ENCODE peak calls at places on chromosomes 7 and 10, in ten cellular contexts. N is colonic mucosa, H is heart right ventricle, O is cardiac muscle cell, I is IMR-90, L is A549, S is astrocyte, J is heart left ventricle, Q is ascending aorta, W is hepatocyte. M is an unnamed sample.

GRCh38 chr7:73487486-73487885 is 34.6 kb downstream of the BAZ1B start:
- DNase-seq in N (no peak), H (no peak), O (no peak), I (peak; percentile 6), L (no peak), S (peak; percentile 4), J (no peak), Q (no peak), W (no peak), M (no peak)

GRCh38 chr10:113566888-113567287 is 14.0 kb downstream of the HABP2 start:
- DNase-seq in N (no peak), H (no peak), O (no peak), I (no peak), L (no peak), S (no peak), J (no peak), Q (no peak), W (no peak), M (no peak)

GRCh38 chr10:35797187-35797586 is 155.1 kb upstream of the FZD8 start:
- DNase-seq in N (no peak), H (no peak), O (no peak), I (peak; percentile 54), L (no peak), S (peak; percentile 56), J (no peak), Q (no peak), W (no peak), M (no peak)

GRCh38 chr10:119502214-119502613 is 40.3 kb downstream of the RGS10 start:
- DNase-seq in N (no peak), H (no peak), O (no peak), I (no peak), L (no peak), S (no peak), J (no peak), Q (no peak), W (no peak), M (no peak)

GRCh38 chr7:139782932-139783331 is 5.1 kb upstream of the HIPK2 start:
- DNase-seq in N (no peak), H (no peak), O (no peak), I (no peak), L (no peak), S (peak; percentile 5), J (no peak), Q (no peak), W (no peak), M (no peak)

GRCh38 chr7:108947521-108947920 is 377.8 kb downstream of the DNAJB9 start:
- DNase-seq in N (no peak), H (no peak), O (no peak), I (no peak), L (no peak), S (no peak), J (no peak), Q (no peak), W (no peak), M (no peak)

GRCh38 chr10:22854935-22855421 is 72.9 kb upstream of the ARMC3 start:
- DNase-seq in N (no peak), H (no peak), O (peak; percentile 39), I (peak; percentile 27), L (no peak), S (peak; percentile 38), J (no peak), Q (no peak), W (peak; percentile 24), M (no peak)

GRCh38 chr10:20369863-20370736 is 527.0 kb downstream of the NEBL start:
- DNase-seq in N (peak; percentile 39), H (no peak), O (no peak), I (no peak), L (no peak), S (no peak), J (no peak), Q (no peak), W (no peak), M (no peak)

GRCh38 chr10:132493756-132494290 is 43.8 kb upstream of the INPP5A start:
- DNase-seq in N (no peak), H (no peak), O (no peak), I (no peak), L (no peak), S (no peak), J (no peak), Q (no peak), W (no peak), M (no peak)

GRCh38 chr7:94190599-94191061 is 186.5 kb upstream of the BET1 start:
- DNase-seq in N (no peak), H (no peak), O (no peak), I (peak; percentile 98), L (no peak), S (peak; percentile 98), J (peak; percentile 12), Q (no peak), W (peak; percentile 50), M (no peak)

GRCh38 chr10:4195214-4195613 is 410.2 kb upstream of the KLF6 start:
- DNase-seq in N (no peak), H (no peak), O (no peak), I (peak; percentile 77), L (peak; percentile 15), S (peak; percentile 49), J (no peak), Q (no peak), W (no peak), M (no peak)

GRCh38 chr10:6580279-6581029 is 378 bp upstream of the PRKCQ start:
- DNase-seq in N (peak; percentile 71), H (peak; percentile 74), O (peak; percentile 91), I (peak; percentile 47), L (peak; percentile 47), S (peak; percentile 38), J (peak; percentile 47), Q (no peak), W (peak; percentile 91), M (no peak)

GRCh38 chr7:7208524-7208923 is 26.2 kb downstream of the C1GALT1 start:
- DNase-seq in N (no peak), H (no peak), O (no peak), I (no peak), L (no peak), S (no peak), J (no peak), Q (no peak), W (no peak), M (no peak)

GRCh38 chr10:87847550-87847949 is 15.8 kb downstream of the KLLN start:
- DNase-seq in N (no peak), H (no peak), O (no peak), I (peak; percentile 60), L (no peak), S (no peak), J (no peak), Q (no peak), W (no peak), M (no peak)

GRCh38 chr10:11154809-11155208 is 137.1 kb downstream of the CELF2 start:
- DNase-seq in N (no peak), H (no peak), O (no peak), I (peak; percentile 53), L (no peak), S (peak; percentile 16), J (no peak), Q (no peak), W (no peak), M (no peak)

GRCh38 chr7:124062171-124062570 is 29.3 kb upstream of the TMEM229A start:
- DNase-seq in N (no peak), H (no peak), O (no peak), I (no peak), L (no peak), S (no peak), J (no peak), Q (no peak), W (no peak), M (no peak)

GRCh38 chr7:135943266-135943889 is 33.8 kb downstream of the MTPN start:
- DNase-seq in N (no peak), H (no peak), O (no peak), I (no peak), L (no peak), S (peak; percentile 31), J (no peak), Q (no peak), W (no peak), M (no peak)

GRCh38 chr10:61635946-61636345 is 26.8 kb upstream of the CABCOCO1 start:
- DNase-seq in N (no peak), H (no peak), O (no peak), I (peak; percentile 76), L (no peak), S (peak; percentile 81), J (no peak), Q (no peak), W (no peak), M (no peak)

GRCh38 chr10:49592726-49593563 is 17.2 kb upstream of the SLC18A3 start:
- DNase-seq in N (peak; percentile 65), H (peak; percentile 47), O (peak; percentile 75), I (peak; percentile 43), L (peak; percentile 79), S (no peak), J (no peak), Q (peak; percentile 63), W (peak; percentile 80), M (peak; percentile 59)

GRCh38 chr10:33680036-33680435 is 345.6 kb upstream of the NRP1 start:
- DNase-seq in N (no peak), H (no peak), O (peak; percentile 59), I (no peak), L (no peak), S (no peak), J (no peak), Q (no peak), W (no peak), M (no peak)

GRCh38 chr7:33107136-33108066 is 1.8 kb downstream of the RP9 start:
- DNase-seq in N (peak; percentile 45), H (no peak), O (peak; percentile 59), I (peak; percentile 67), L (peak; percentile 18), S (peak; percentile 22), J (no peak), Q (no peak), W (peak; percentile 64), M (no peak)

GRCh38 chr10:93206652-93207051 is 133.0 kb downstream of the CYP26A1 start:
- DNase-seq in N (no peak), H (no peak), O (peak; percentile 44), I (no peak), L (no peak), S (no peak), J (no peak), Q (no peak), W (no peak), M (no peak)
- TF ChIP-seq CTCF in N (no peak), H (no peak), O (no peak), I (no peak), L (no peak), S (no peak), J (no peak), Q (no peak), W (no peak), M (no peak)

GRCh38 chr7:3430588-3430987 is 129.5 kb downstream of the SDK1 start:
- DNase-seq in N (no peak), H (no peak), O (peak; percentile 49), I (no peak), L (no peak), S (no peak), J (no peak), Q (no peak), W (no peak), M (no peak)
- H3K4me1 ChIP-seq in N (no peaks in the 10 kb centered on the region), H (no peaks in the 10 kb centered on the region), O (peaks cover 18% of the 10 kb centered on the region), I (peaks cover 1% of the 10 kb centered on the region), L (peaks cover 1% of the 10 kb centered on the region), S (peaks cover 7% of the 10 kb centered on the region), J (no peaks in the 10 kb centered on the region), Q (no peaks in the 10 kb centered on the region), W (no peaks in the 10 kb centered on the region), M (no peaks in the 10 kb centered on the region)

GRCh38 chr7:151013356-151013727 is 11.0 kb downstream of the ATG9B start:
- DNase-seq in N (peak; percentile 36), H (no peak), O (no peak), I (no peak), L (no peak), S (no peak), J (no peak), Q (no peak), W (no peak), M (no peak)
- H3K4me3 ChIP-seq in N (peak overlapping the region; percentile 12), H (peak overlapping the region; percentile 46), O (no peak overlapping the region), I (no peak overlapping the region), L (no peak overlapping the region), S (no peak overlapping the region), J (no peak overlapping the region), Q (peak overlapping the region; percentile 35), W (no peak overlapping the region), M (peak overlapping the region; percentile 39)

GRCh38 chr10:77574436-77574835 is 63.2 kb downstream of the KCNMA1 start:
- DNase-seq in N (no peak), H (no peak), O (no peak), I (no peak), L (no peak), S (no peak), J (no peak), Q (no peak), W (no peak), M (no peak)
- TF ChIP-seq CTCF in N (no peak), H (no peak), O (no peak), I (no peak), L (peak; percentile 14), S (no peak), J (no peak), Q (no peak), W (no peak), M (no peak)

M was measured in right atrium auricular region.